ENCODE peak calls at places on chromosomes 5 and 9, in ten cellular contexts. I, C, N, B, O, H, D, X, F and Q are unnamed samples. For H3K27me3 and H3K9me3, the result is how much of the 10 kb centered on the place peaks cover.

GRCh38 chr5:92402045-92402444 is 1018.9 kb upstream of the ARRDC3 start:
- DNase-seq in I (no peak), C (peak), N (no peak), B (no peak), O (no peak), H (no peak), D (no peak), X (no peak), F (no peak), Q (no peak)

GRCh38 chr9:136339173-136339957 is 12.0 kb downstream of the GPSM1 start:
- DNase-seq in I (no peak), C (peak), N (peak), B (peak), O (no peak), H (peak), D (no peak), X (peak), F (peak), Q (peak)

GRCh38 chr9:133934512-133935221 is 57.5 kb downstream of the VAV2 start:
- DNase-seq in I (no peak), C (no peak), N (peak), B (no peak), O (no peak), H (no peak), D (no peak), X (no peak), F (peak), Q (no peak)

GRCh38 chr9:14423816-14424261 is 109.9 kb upstream of the NFIB start:
- DNase-seq in I (no peak), C (peak), N (no peak), B (no peak), O (no peak), H (no peak), D (no peak), X (no peak), F (no peak), Q (no peak)

GRCh38 chr9:29966247-29966646 is 2393.0 kb upstream of the C9orf72 start:
- DNase-seq in I (no peak), C (no peak), N (no peak), B (no peak), O (no peak), H (no peak), D (no peak), X (no peak), F (no peak), Q (no peak)

GRCh38 chr5:42516282-42517042 is 93.2 kb downstream of the GHR start:
- DNase-seq in I (no peak), C (no peak), N (no peak), B (no peak), O (peak), H (peak), D (no peak), X (no peak), F (no peak), Q (no peak)

GRCh38 chr5:73213566-73213998 is 40.6 kb downstream of the TMEM174 start:
- DNase-seq in I (no peak), C (peak), N (no peak), B (peak), O (no peak), H (peak), D (no peak), X (no peak), F (no peak), Q (no peak)

GRCh38 chr9:2809692-2810423 is 34.0 kb downstream of the PUM3 start:
- DNase-seq in I (no peak), C (peak), N (no peak), B (no peak), O (no peak), H (no peak), D (no peak), X (no peak), F (no peak), Q (no peak)

GRCh38 chr5:109177227-109177626 is 232.5 kb downstream of the PJA2 start:
- DNase-seq in I (no peak), C (no peak), N (no peak), B (no peak), O (no peak), H (no peak), D (no peak), X (no peak), F (no peak), Q (no peak)

GRCh38 chr9:117782931-117783788 is 79.0 kb downstream of the TLR4 start:
- DNase-seq in I (peak), C (no peak), N (peak), B (peak), O (peak), H (peak), D (peak), X (peak), F (peak), Q (peak)

GRCh38 chr5:54013556-54014157 is 296.7 kb downstream of the ARL15 start:
- DNase-seq in I (no peak), C (peak), N (peak), B (no peak), O (peak), H (peak), D (no peak), X (no peak), F (peak), Q (no peak)

GRCh38 chr5:133779828-133780475 is 167.6 kb upstream of the FSTL4 start:
- DNase-seq in I (no peak), C (no peak), N (no peak), B (no peak), O (no peak), H (no peak), D (no peak), X (no peak), F (no peak), Q (no peak)

GRCh38 chr9:93708289-93708986 is 132.1 kb downstream of the PHF2 start:
- DNase-seq in I (no peak), C (no peak), N (no peak), B (no peak), O (no peak), H (no peak), D (no peak), X (no peak), F (no peak), Q (peak)

GRCh38 chr9:95864852-95865580 is 10.5 kb upstream of the ERCC6L2 start:
- DNase-seq in I (no peak), C (peak), N (no peak), B (no peak), O (no peak), H (no peak), D (no peak), X (no peak), F (no peak), Q (no peak)

GRCh38 chr5:120504057-120504456 is 40.0 kb downstream of the PRR16 start:
- DNase-seq in I (no peak), C (no peak), N (no peak), B (no peak), O (no peak), H (no peak), D (no peak), X (no peak), F (no peak), Q (no peak)

GRCh38 chr9:31605164-31605563 is 779.3 kb upstream of the ACO1 start:
- DNase-seq in I (no peak), C (no peak), N (no peak), B (no peak), O (no peak), H (no peak), D (no peak), X (no peak), F (no peak), Q (no peak)

GRCh38 chr9:136085815-136086212 is 9.3 kb downstream of the NACC2 start:
- DNase-seq in I (no peak), C (no peak), N (peak), B (no peak), O (peak), H (peak), D (no peak), X (peak), F (peak), Q (no peak)

GRCh38 chr5:159409801-159410200 is 79.5 kb upstream of the IL12B start:
- DNase-seq in I (no peak), C (no peak), N (no peak), B (no peak), O (no peak), H (no peak), D (no peak), X (no peak), F (no peak), Q (no peak)

GRCh38 chr5:105508519-105508918 is 1945.9 kb upstream of the NUDT12 start:
- DNase-seq in I (no peak), C (peak), N (no peak), B (no peak), O (no peak), H (no peak), D (no peak), X (no peak), F (no peak), Q (no peak)

GRCh38 chr5:3564827-3565560 is 30.6 kb upstream of the IRX1 start:
- DNase-seq in I (no peak), C (no peak), N (no peak), B (no peak), O (no peak), H (no peak), D (no peak), X (no peak), F (no peak), Q (no peak)

GRCh38 chr5:103346162-103346748 is 87.7 kb downstream of the MACIR start:
- DNase-seq in I (no peak), C (no peak), N (no peak), B (no peak), O (no peak), H (no peak), D (no peak), X (no peak), F (no peak), Q (no peak)

GRCh38 chr9:4973902-4974301 is 11.2 kb upstream of the JAK2 start:
- DNase-seq in I (no peak), C (no peak), N (no peak), B (no peak), O (no peak), H (no peak), D (no peak), X (no peak), F (no peak), Q (no peak)

GRCh38 chr5:160363661-160364060 is 6.8 kb downstream of the C1QTNF2 start:
- DNase-seq in I (no peak), C (no peak), N (no peak), B (no peak), O (no peak), H (no peak), D (no peak), X (no peak), F (no peak), Q (no peak)

GRCh38 chr9:120792898-120793765 is at the start of gene FBXW2:
- DNase-seq in I (peak), C (peak), N (peak), B (peak), O (peak), H (peak), D (peak), X (peak), F (peak), Q (peak)

GRCh38 chr9:133731876-133732321 is 6.3 kb downstream of the SARDH start:
- DNase-seq in I (no peak), C (peak), N (no peak), B (no peak), O (no peak), H (no peak), D (no peak), X (peak), F (no peak), Q (no peak)

GRCh38 chr5:140040358-140040757 is 2.7 kb downstream of the NRG2 start:
- DNase-seq in I (no peak), C (no peak), N (no peak), B (no peak), O (no peak), H (no peak), D (no peak), X (no peak), F (no peak), Q (no peak)

GRCh38 chr5:140039561-140039960 is 3.5 kb downstream of the NRG2 start:
- DNase-seq in I (no peak), C (no peak), N (no peak), B (no peak), O (peak), H (no peak), D (no peak), X (no peak), F (no peak), Q (no peak)

GRCh38 chr5:140037012-140037411 is 6.1 kb downstream of the NRG2 start:
- DNase-seq in I (no peak), C (no peak), N (no peak), B (no peak), O (no peak), H (no peak), D (no peak), X (no peak), F (no peak), Q (no peak)

GRCh38 chr5:140035881-140036280 is 7.2 kb downstream of the NRG2 start:
- DNase-seq in I (no peak), C (no peak), N (no peak), B (no peak), O (no peak), H (no peak), D (no peak), X (no peak), F (no peak), Q (no peak)

DNA sequence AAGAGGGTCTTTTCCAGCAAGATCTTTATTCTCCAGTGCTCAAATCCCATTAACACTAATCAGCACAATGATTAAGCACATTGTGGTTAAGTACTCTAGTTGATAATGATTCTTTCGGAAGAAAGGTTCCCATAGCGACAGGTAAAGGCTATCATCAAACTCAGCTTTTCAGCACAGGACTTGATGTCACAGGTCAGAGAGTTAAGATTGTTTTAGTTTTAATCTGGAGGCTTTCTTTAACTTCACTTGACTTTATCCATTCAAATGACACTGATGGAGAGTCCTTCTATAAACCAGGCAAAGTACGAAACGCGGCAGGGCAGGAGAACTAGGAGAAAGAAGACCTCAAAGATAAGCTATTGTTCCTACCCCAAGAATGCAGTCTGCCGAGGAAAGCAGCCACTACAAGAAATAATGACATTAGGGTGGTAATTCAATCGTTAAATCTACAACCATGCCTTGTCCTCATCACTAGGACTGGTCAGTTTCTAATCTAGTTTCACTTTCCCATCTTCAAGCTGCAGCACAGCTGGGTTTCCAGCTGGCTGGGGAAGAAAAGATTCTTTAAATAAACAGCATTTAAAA is 4.6 kb downstream of the NRG2 start:
- DNase-seq in I (no peak), C (peak), N (no peak), B (no peak), O (no peak), H (no peak), D (no peak), X (no peak), F (no peak), Q (no peak)
- H3K27me3 ChIP-seq in I (half or more), C (under half), N (under half), B (under half), O (under half), H (under half), D (under half), X (under half), F (under half), Q (under half)

GRCh38 chr9:125142560-125143376 is 560 bp downstream of the SCAI start:
- DNase-seq in I (no peak), C (no peak), N (no peak), B (no peak), O (no peak), H (peak), D (no peak), X (no peak), F (peak), Q (no peak)
- TF ChIP-seq CTCF in I (no peak), C (no peak), N (no peak), B (no peak), O (no peak), H (no peak), D (no peak), X (no peak), F (no peak), Q (no peak)

DNA sequence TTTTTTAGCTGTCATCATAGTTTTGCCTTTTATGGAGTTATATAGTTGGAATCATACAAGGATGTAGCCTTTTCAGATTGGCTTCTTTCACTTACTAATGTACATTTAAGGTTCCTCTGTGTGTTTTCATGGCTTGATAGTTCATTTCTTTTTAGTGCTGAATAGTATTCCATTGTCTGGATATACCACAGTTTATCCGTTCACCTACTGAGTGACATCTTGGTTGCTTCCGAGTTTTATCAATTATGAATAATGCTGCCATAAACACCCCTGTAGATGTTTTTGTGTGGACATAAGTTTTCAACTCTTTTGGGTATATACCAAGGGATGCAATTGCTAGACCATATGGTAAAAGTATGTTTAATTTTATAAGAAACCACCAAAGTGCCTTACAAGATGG is 136.3 kb downstream of the NR3C1 start:
- DNase-seq in I (no peak), C (no peak), N (no peak), B (no peak), O (no peak), H (no peak), D (no peak), X (no peak), F (no peak), Q (no peak)
- H3K9me3 ChIP-seq in I (under half), C (under half), N (under half), B (under half), O (under half), H (under half), D (under half), X (under half), F (under half), Q (under half)

DNA sequence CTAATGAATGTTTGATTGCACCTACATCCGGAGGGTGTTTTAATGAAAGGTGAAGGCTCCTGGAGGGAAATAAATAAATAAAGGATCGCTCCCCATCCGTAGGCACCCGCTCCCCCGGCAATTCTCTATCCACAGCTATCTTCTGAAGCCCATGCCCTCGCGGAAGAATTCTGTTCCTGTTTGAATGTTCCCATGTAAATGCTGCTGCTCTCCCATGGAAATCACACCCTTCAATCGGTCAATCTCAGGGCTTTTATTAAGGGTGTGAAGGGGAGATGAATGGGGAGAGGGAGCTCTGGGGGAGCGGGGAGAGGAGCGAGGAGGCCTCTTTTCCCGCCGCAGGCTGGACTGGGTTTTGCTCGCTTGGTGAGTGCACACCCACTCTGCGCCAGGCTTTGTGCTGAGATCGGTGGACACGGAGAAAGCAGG is 21.1 kb upstream of the ARAP3 start:
- DNase-seq in I (no peak), C (no peak), N (no peak), B (no peak), O (no peak), H (no peak), D (no peak), X (no peak), F (no peak), Q (no peak)
- H3K27me3 ChIP-seq in I (under half), C (half or more), N (under half), B (under half), O (under half), H (under half), D (under half), X (under half), F (under half), Q (under half)

GRCh38 chr5:98781964-98782363 is 8.5 kb downstream of the RGMB start:
- DNase-seq in I (no peak), C (no peak), N (no peak), B (no peak), O (no peak), H (no peak), D (no peak), X (no peak), F (no peak), Q (no peak)

GRCh38 chr5:98783051-98783649 is 9.7 kb downstream of the RGMB start:
- DNase-seq in I (no peak), C (no peak), N (no peak), B (no peak), O (no peak), H (no peak), D (no peak), X (no peak), F (no peak), Q (no peak)

GRCh38 chr5:98786178-98786853 is 12.9 kb downstream of the RGMB start:
- DNase-seq in I (no peak), C (no peak), N (no peak), B (no peak), O (no peak), H (no peak), D (no peak), X (no peak), F (no peak), Q (no peak)

GRCh38 chr5:98785244-98785643 is 11.8 kb downstream of the RGMB start:
- DNase-seq in I (no peak), C (no peak), N (no peak), B (no peak), O (no peak), H (no peak), D (no peak), X (no peak), F (no peak), Q (no peak)

DNA sequence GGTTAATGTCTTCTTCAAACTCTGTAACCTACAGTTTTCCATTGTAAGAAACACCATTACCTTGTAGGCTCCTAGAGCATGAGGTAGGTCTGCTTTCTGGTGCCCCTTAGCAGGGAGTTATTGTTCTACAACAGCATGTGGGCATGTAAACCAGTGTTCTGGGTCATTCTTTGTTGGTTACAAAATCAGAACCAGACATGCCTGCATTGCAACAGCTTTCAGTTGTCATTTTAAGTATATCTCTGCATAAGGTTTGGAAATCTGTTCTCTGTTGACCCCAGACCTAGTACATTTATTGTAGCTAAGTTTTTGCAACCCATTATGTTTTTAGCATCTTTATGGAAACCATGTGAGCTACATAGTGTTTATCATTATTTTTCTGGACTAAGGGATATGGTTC is 10.9 kb downstream of the RGMB start:
- DNase-seq in I (no peak), C (no peak), N (no peak), B (no peak), O (no peak), H (no peak), D (no peak), X (no peak), F (no peak), Q (no peak)
- TF ChIP-seq CTCF in I (no peak), C (no peak), N (no peak), B (no peak), O (no peak), H (no peak), D (no peak), X (no peak), F (no peak), Q (no peak)

DNA sequence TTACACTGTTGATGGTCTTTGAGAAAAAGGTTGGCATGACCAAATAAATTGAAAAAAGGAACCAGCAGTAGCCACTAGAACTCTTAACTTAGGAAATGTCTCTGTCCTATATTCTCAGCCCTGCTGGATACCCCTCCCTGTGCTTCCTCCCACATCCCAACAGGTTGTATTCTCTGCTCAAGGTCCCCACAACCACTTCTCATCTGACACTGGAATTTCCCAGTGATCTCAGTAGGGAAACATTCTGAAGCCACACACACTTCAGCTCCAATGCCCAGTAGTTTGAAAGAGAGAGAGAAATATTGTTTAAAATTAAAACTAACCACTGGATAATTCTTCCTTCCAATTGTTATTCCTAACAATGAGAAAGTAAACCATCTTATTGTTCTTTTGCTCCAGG is 30.0 kb upstream of the NREP start:
- DNase-seq in I (no peak), C (peak), N (no peak), B (no peak), O (no peak), H (no peak), D (no peak), X (no peak), F (no peak), Q (no peak)
- H3K9me3 ChIP-seq in I (under half), C (under half), N (under half), B (under half), O (under half), H (under half), D (under half), X (under half), F (under half), Q (under half)